ENCODE peak calls at places on chromosomes 4 and X, in nine cellular contexts. F is GM23248; S is colonic mucosa; V is effector memory CD4-positive, alpha-beta T cell; O is transverse colon; P is stomach; E is kidney; L is neural progenitor cell; K is fibroblast of lung. Q is an unnamed sample. For H3K36me3, the result is how much of the 10 kb centered on the place peaks cover.

GRCh38 chrX:18792828-18793227 is 85.4 kb downstream of the PPEF1 start:
- DNase-seq in F (no peak), S (no peak), V (no peak), O (no peak), P (no peak), E (no peak), L (no peak), K (no peak), Q (no peak)

GRCh38 chr4:84583871-84584373 is 995 bp downstream of the CDS1 start:
- DNase-seq in F (peak), S (no peak), V (no peak), O (no peak), P (no peak), E (no peak), L (no peak), K (no peak), Q (no peak)

GRCh38 chr4:36187723-36188333 is 56.5 kb downstream of the ARAP2 start:
- DNase-seq in F (peak), S (no peak), V (no peak), O (no peak), P (no peak), E (no peak), L (peak), K (peak), Q (no peak)

GRCh38 chr4:110480741-110481271 is 4.9 kb downstream of the ENPEP start:
- DNase-seq in F (no peak), S (no peak), V (no peak), O (no peak), P (no peak), E (no peak), L (no peak), K (peak), Q (no peak)

GRCh38 chr4:37002625-37003024 is 241.9 kb upstream of the NWD2 start:
- DNase-seq in F (no peak), S (no peak), V (no peak), O (no peak), P (no peak), E (no peak), L (no peak), K (no peak), Q (no peak)

GRCh38 chr4:22129454-22130075 is 181.0 kb upstream of the KCNIP4 start:
- DNase-seq in F (peak), S (peak), V (no peak), O (peak), P (no peak), E (no peak), L (peak), K (peak), Q (no peak)

GRCh38 chr4:3708103-3708510 is 58.1 kb upstream of the ADRA2C start:
- DNase-seq in F (peak), S (no peak), V (no peak), O (no peak), P (no peak), E (peak), L (peak), K (peak), Q (no peak)

GRCh38 chr4:156322592-156322991 is 368.9 kb upstream of the CTSO start:
- DNase-seq in F (peak), S (no peak), V (no peak), O (no peak), P (no peak), E (no peak), L (no peak), K (peak), Q (no peak)

GRCh38 chr4:127549521-127549920 is 83.2 kb upstream of the INTU start:
- DNase-seq in F (peak), S (no peak), V (no peak), O (no peak), P (no peak), E (no peak), L (no peak), K (peak), Q (no peak)

GRCh38 chr4:123588631-123589223 is 192.1 kb downstream of the SPRY1 start:
- DNase-seq in F (peak), S (no peak), V (no peak), O (peak), P (no peak), E (no peak), L (no peak), K (peak), Q (peak)
- H3K36me3 ChIP-seq in F (under half), S (under half), V (under half), O (under half), P (under half), E (under half), L (under half), K (under half), Q (under half)

GRCh38 chr4:150997141-150997540 is 17.9 kb downstream of the LRBA start:
- DNase-seq in F (no peak), S (no peak), V (no peak), O (no peak), P (no peak), E (no peak), L (no peak), K (no peak), Q (no peak)

GRCh38 chr4:151000747-151001429 is 14.2 kb downstream of the LRBA start:
- DNase-seq in F (no peak), S (no peak), V (no peak), O (no peak), P (no peak), E (no peak), L (peak), K (no peak), Q (no peak)

GRCh38 chr4:150994721-150995120 is 20.4 kb downstream of the LRBA start:
- DNase-seq in F (no peak), S (no peak), V (no peak), O (no peak), P (no peak), E (no peak), L (no peak), K (no peak), Q (no peak)

GRCh38 chr4:151004222-151004621 is 10.9 kb downstream of the LRBA start:
- DNase-seq in F (peak), S (no peak), V (no peak), O (no peak), P (no peak), E (no peak), L (no peak), K (peak), Q (no peak)

GRCh38 chr4:150999091-150999490 is 16.0 kb downstream of the LRBA start:
- DNase-seq in F (no peak), S (no peak), V (no peak), O (no peak), P (no peak), E (no peak), L (no peak), K (no peak), Q (no peak)
- H3K36me3 ChIP-seq in F (under half), S (under half), V (under half), O (under half), P (under half), E (under half), L (under half), K (under half), Q (under half)

GRCh38 chrX:130071611-130072349 is 38.5 kb downstream of the ELF4 start:
- DNase-seq in F (no peak), S (peak), V (no peak), O (peak), P (peak), E (no peak), L (no peak), K (no peak), Q (no peak)
- H3K36me3 ChIP-seq in F (under half), S (under half), V (half or more), O (under half), P (half or more), E (under half), L (under half), K (under half), Q (under half)

DNA sequence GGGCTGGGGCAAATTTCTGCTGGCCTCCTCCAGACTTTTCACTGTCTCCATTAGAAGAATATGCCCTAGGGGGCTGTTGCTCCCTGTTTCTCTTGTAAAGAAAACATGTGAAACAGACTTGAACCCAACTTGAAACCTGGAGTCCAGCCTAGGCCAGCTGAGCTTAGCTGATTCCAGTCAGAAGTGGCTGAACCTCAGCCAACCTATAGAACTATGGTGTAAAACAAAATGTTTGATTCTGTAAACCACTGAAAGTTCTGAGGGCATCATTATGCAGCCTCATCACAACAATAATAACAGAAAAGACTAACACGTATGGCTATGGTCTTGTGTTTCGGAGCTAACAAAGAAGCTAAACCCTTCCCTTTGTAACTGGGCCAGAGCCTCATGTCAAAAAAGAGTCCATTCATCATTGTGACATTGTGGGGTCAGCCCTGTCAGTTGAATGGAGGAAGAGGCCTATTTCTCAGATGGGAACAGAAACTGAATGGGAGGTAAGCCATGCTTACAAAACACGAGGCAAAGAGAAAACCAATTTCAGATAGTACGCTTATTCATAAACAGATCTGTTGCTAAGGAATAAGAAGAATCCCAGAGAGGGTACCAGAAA is 34.1 kb downstream of the SETD7 start:
- DNase-seq in F (no peak), S (no peak), V (no peak), O (no peak), P (no peak), E (no peak), L (no peak), K (no peak), Q (peak)
- H3K36me3 ChIP-seq in F (half or more), S (under half), V (under half), O (under half), P (half or more), E (under half), L (under half), K (under half), Q (under half)